ENCODE peak calls at places on chromosomes 2 and 18, in nine cellular contexts. O, H, T, U, R, G, N, V and J are unnamed samples.

GRCh38 chr2:11930211-11930761 is 183.9 kb downstream of the LPIN1 start:
- DNase-seq in O (peak; percentile 3), H (no peak), T (no peak), U (peak; percentile 38), R (no peak), G (no peak), N (no peak), V (no peak), J (peak; percentile 24)

GRCh38 chr18:40849856-40850255 is 1105.2 kb upstream of the PIK3C3 start:
- DNase-seq in O (peak; percentile 48), H (no peak), T (no peak), U (no peak), R (no peak), G (no peak), N (no peak), V (no peak), J (no peak)

GRCh38 chr2:47181176-47181575 is 26.1 kb upstream of the STPG4 start:
- DNase-seq in O (no peak), H (no peak), T (no peak), U (no peak), R (no peak), G (no peak), N (no peak), V (no peak), J (no peak)

GRCh38 chr2:241827394-241827793 is 18.4 kb downstream of the NEU4 start:
- DNase-seq in O (no peak), H (no peak), T (no peak), U (no peak), R (no peak), G (no peak), N (no peak), V (no peak), J (no peak)

GRCh38 chr2:204325468-204325867 is 219.8 kb upstream of the PARD3B start:
- DNase-seq in O (peak; percentile 89), H (peak; percentile 69), T (peak; percentile 59), U (peak; percentile 37), R (peak; percentile 44), G (peak; percentile 48), N (peak; percentile 78), V (peak; percentile 81), J (peak; percentile 90)

GRCh38 chr2:143873886-143874285 is 646.0 kb downstream of the ZEB2 start:
- DNase-seq in O (no peak), H (no peak), T (no peak), U (no peak), R (no peak), G (no peak), N (no peak), V (no peak), J (no peak)

GRCh38 chr2:207823865-207824264 is 54.2 kb upstream of the FZD5 start:
- DNase-seq in O (no peak), H (no peak), T (no peak), U (no peak), R (no peak), G (no peak), N (no peak), V (no peak), J (no peak)

GRCh38 chr2:219851801-219852481 is 224.5 kb downstream of the SLC4A3 start:
- DNase-seq in O (peak; percentile 2), H (no peak), T (no peak), U (no peak), R (no peak), G (no peak), N (no peak), V (peak; percentile 55), J (no peak)

GRCh38 chr2:232615339-232615738 is 18.1 kb upstream of the EFHD1 start:
- DNase-seq in O (no peak), H (no peak), T (no peak), U (no peak), R (no peak), G (no peak), N (no peak), V (no peak), J (no peak)